ENCODE peak calls at places on chromosomes 5 and 9, in seven cellular contexts. K is fibroblast of pulmonary artery, N is astrocyte of the spinal cord, W is HCT116, X is astrocyte of the cerebellum, R is fibroblast of villous mesenchyme, Y is AG04449. V is an unnamed sample.

GRCh38 chr9:133489253-133490190 is 10.6 kb upstream of the SLC2A6 start:
- DNase-seq in K (no peak), N (no peak), W (no peak), X (peak), R (no peak), Y (no peak), V (no peak)

GRCh38 chr9:112308576-112308975 is 24.8 kb downstream of the PTBP3 start:
- DNase-seq in K (no peak), N (no peak), W (no peak), X (no peak), R (no peak), Y (no peak), V (no peak)

GRCh38 chr5:17415282-17415681 is 82.7 kb upstream of the TAF11L2 start:
- DNase-seq in K (no peak), N (no peak), W (no peak), X (no peak), R (no peak), Y (no peak), V (no peak)

GRCh38 chr5:177096162-177097015 is 9.7 kb downstream of the FGFR4 start:
- DNase-seq in K (no peak), N (no peak), W (no peak), X (no peak), R (no peak), Y (no peak), V (no peak)

GRCh38 chr9:138024131-138024530 is 146.5 kb downstream of the CACNA1B start:
- DNase-seq in K (no peak), N (no peak), W (no peak), X (no peak), R (no peak), Y (no peak), V (no peak)

GRCh38 chr9:71984388-71985069 is 73.1 kb downstream of the C9orf85 start:
- DNase-seq in K (peak), N (peak), W (no peak), X (no peak), R (peak), Y (peak), V (peak)

GRCh38 chr9:71521132-71521531 is 247.2 kb downstream of the CEMIP2 start:
- DNase-seq in K (no peak), N (no peak), W (no peak), X (no peak), R (no peak), Y (no peak), V (no peak)

GRCh38 chr5:125298711-125299379 is 552.4 kb upstream of the ZNF608 start:
- DNase-seq in K (no peak), N (no peak), W (no peak), X (no peak), R (peak), Y (no peak), V (no peak)

GRCh38 chr5:104298518-104298917 is 735.9 kb upstream of the NUDT12 start:
- DNase-seq in K (no peak), N (no peak), W (no peak), X (no peak), R (no peak), Y (no peak), V (no peak)

GRCh38 chr5:81779935-81780266 is 29.0 kb upstream of the SSBP2 start:
- DNase-seq in K (no peak), N (no peak), W (no peak), X (no peak), R (no peak), Y (no peak), V (no peak)

GRCh38 chr9:114174876-114175771 is 19.8 kb downstream of the COL27A1 start:
- DNase-seq in K (peak), N (peak), W (no peak), X (no peak), R (peak), Y (no peak), V (no peak)

GRCh38 chr9:93286252-93287188 is 102.6 kb downstream of the WNK2 start:
- DNase-seq in K (no peak), N (no peak), W (no peak), X (no peak), R (no peak), Y (no peak), V (no peak)

DNA sequence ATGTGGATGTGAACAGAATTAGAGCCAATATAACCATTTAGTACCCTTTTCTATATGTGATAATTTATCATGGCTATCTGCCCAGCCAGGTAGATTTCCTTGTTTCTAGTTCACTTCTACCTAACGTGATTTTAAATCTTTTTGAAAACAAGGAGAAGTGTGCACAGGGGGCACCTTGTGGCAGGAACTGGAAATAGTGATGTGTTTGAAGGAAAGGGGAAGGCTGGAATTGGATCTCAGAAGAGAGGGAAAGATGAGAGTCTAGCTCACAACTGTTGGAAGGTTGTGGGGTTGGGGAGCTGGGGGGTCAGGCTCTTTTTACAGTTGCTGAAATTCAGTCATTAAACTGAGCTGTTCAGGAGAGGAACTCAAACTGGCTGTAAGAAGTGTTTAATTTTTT is 219.5 kb downstream of the KCTD16 start:
- DNase-seq in K (peak), N (peak), W (no peak), X (no peak), R (no peak), Y (no peak), V (no peak)
- TF ChIP-seq CTCF in K (peak), N (peak), W (peak), X (peak), R (peak), Y (peak), V (no peak)

GRCh38 chr9:136442330-136442729 is 2.7 kb upstream of the INPP5E start:
- DNase-seq in K (no peak), N (no peak), W (no peak), X (no peak), R (no peak), Y (no peak), V (no peak)
- H3K4me3 ChIP-seq in K (no peak), N (no peak), W (no peak), X (no peak), R (no peak), Y (no peak), V (no peak)

DNA sequence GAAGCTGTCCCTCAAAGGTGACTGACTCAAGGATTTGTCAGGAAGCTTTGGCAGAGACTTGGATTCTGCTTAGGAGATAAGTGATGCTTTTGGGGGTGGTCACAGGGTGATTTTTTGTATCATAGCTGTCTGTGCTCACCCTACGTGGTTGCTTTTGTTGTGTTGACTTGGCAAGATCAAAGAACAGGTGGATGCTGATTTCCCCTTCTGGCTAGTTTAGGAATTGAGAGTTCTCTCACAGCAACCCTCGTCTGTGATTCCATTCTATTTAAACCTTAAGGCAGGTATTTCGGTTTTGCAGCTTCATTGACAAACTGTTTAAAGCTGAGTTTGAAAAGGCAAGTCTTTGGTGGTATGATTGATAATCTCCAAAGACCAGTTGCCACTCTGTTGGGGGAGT is 27.2 kb downstream of the ARHGAP26 start:
- DNase-seq in K (no peak), N (no peak), W (no peak), X (no peak), R (no peak), Y (no peak), V (no peak)
- TF ChIP-seq CTCF in K (no peak), N (no peak), W (no peak), X (no peak), R (no peak), Y (no peak), V (no peak)

DNA sequence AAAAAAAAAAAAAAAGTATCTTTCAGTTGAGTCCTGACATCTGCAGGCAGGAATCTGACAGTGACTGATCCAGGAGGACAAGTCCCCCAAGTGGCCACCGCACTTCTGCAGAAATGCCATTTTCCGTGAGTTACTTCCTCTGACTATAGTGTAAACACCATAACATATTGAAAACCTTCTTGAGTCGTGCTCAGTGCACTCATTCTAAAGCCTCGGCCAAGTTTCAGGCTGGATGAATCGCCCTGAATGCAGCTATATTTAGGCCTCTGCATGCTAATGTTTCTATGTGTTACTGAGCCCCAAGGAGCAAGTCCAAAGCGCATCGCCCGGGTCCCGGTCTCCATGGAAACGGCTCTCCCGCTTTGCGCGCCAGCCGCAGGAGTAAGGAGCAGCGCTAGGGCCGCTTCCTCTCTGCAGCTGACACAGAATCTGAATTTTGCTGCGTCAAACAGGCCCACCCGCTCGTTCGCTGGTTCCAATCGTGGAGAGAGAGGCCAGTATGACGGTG is 335.4 kb downstream of the MSX2 start:
- DNase-seq in K (no peak), N (peak), W (peak), X (peak), R (no peak), Y (no peak), V (no peak)
- H3K4me3 ChIP-seq in K (no peak), N (peak), W (no peak), X (peak), R (no peak), Y (no peak), V (no peak)

GRCh38 chr5:60699549-60700346 is at the start of gene DEPDC1B:
- DNase-seq in K (peak), N (peak), W (peak), X (peak), R (peak), Y (peak), V (peak)
- TF ChIP-seq CTCF in K (peak), N (peak), W (peak), X (peak), R (peak), Y (peak), V (peak)

GRCh38 chr9:125749287-125749935 is 2.2 kb downstream of the PBX3 start:
- DNase-seq in K (no peak), N (peak), W (no peak), X (no peak), R (no peak), Y (no peak), V (no peak)

GRCh38 chr9:125749951-125750655 is 2.9 kb downstream of the PBX3 start:
- DNase-seq in K (no peak), N (peak), W (no peak), X (peak), R (peak), Y (no peak), V (no peak)

GRCh38 chr9:125752070-125752628 is 5.0 kb downstream of the PBX3 start:
- DNase-seq in K (no peak), N (peak), W (no peak), X (no peak), R (no peak), Y (no peak), V (no peak)

GRCh38 chr9:125748511-125749099 is 1.4 kb downstream of the PBX3 start:
- DNase-seq in K (no peak), N (peak), W (no peak), X (no peak), R (no peak), Y (no peak), V (no peak)

DNA sequence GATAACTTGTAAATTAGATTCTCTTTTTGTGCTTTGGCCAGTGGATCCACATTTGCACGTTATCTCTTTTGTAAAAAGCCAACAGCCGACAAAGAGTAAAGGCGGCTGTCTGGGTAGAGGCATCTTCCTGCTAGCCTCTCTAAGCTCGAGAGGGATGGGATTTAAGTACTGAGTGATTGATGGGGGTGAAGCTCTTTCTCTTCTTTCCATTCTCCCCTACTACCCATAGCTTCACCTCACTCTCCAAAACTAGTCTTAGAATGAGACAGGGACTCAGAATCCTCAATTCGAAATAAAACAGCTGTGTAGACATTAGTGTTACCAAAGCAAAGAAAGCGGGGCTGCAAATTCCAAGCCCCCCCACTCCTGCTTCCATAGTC is 3.5 kb downstream of the PBX3 start:
- DNase-seq in K (no peak), N (no peak), W (no peak), X (no peak), R (no peak), Y (no peak), V (no peak)
- H3K4me3 ChIP-seq in K (peak), N (peak), W (no peak), X (peak), R (peak), Y (no peak), V (peak)

DNA sequence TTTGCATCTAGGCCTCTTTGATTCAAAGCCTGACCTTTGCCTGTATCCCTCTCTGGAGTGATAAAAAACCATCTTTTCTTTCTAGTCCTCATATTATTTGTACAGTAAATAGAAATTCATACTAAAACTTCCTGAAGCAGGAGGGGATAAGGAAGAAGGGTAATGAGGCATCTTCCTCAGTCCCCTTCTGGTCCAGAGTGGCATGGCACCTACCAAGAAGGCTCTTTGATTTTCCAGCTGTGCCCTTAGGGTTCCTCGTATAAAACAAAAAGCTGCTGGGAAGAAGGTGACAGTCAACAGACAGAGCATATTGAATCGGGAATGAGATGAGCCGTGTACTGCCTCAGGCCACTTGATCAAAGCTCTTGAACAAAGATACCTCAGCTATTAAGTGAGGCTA is 71.9 kb upstream of the SPDL1 start:
- DNase-seq in K (no peak), N (no peak), W (no peak), X (no peak), R (no peak), Y (no peak), V (no peak)
- TF ChIP-seq CTCF in K (peak), N (no peak), W (no peak), X (no peak), R (no peak), Y (no peak), V (no peak)

DNA sequence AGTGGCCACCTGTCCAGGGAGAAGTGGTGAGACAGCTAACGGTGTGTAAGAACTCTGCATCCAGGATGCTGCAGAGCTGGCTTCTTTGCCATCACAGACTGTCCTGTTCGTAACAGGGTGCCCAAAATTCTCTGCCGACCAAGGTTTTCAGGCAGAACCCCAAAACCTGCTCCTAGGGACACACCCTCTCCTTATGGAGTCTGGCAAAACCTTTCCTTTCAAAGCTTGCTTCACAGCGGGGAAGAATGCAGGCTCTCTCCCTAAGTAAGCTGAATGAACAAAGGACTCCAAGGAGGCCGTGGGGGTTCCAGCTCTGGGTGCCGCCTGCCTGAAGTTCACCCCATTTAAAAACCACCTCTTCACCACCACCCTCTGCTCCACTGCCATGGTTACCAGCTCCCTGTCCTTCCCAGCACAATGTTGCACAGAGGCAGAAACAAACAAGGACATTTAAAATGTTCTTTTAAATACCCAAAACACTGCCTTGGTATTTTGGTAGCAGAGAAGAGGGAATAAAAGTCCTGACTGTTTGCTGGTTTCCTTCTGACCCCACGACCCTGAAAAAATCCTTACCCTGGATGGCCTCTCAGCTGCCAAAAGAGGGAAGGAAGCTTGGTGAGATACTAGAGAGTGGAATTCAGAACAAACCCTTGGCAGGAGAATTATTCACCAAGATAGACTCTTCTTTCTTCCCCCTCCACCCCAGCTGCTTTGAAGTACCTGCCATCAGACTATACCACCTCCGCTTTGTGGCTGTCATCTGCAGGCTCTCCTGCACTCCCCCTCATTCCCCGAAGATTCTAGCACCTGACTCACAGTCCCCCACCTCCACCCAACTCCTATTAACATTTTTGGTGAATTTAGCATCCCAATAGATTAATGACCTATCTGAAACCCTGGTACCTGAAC is 7.1 kb upstream of the KLF9 start:
- DNase-seq in K (peak), N (peak), W (no peak), X (no peak), R (peak), Y (no peak), V (no peak)
- H3K4me3 ChIP-seq in K (peak), N (peak), W (peak), X (peak), R (peak), Y (no peak), V (peak)

GRCh38 chr9:136088481-136088938 is 6.6 kb downstream of the NACC2 start:
- DNase-seq in K (no peak), N (no peak), W (no peak), X (no peak), R (no peak), Y (no peak), V (no peak)

GRCh38 chr9:136090060-136090735 is 4.9 kb downstream of the NACC2 start:
- DNase-seq in K (no peak), N (no peak), W (no peak), X (no peak), R (no peak), Y (no peak), V (no peak)

GRCh38 chr9:136088939-136089696 is 6.0 kb downstream of the NACC2 start:
- DNase-seq in K (no peak), N (no peak), W (no peak), X (no peak), R (peak), Y (no peak), V (no peak)

GRCh38 chr9:136090768-136091581 is 4.1 kb downstream of the NACC2 start:
- DNase-seq in K (no peak), N (peak), W (no peak), X (no peak), R (peak), Y (no peak), V (no peak)

GRCh38 chr9:136089697-136090045 is 5.4 kb downstream of the NACC2 start:
- DNase-seq in K (peak), N (peak), W (no peak), X (peak), R (peak), Y (no peak), V (no peak)
- TF ChIP-seq CTCF in K (peak), N (peak), W (no peak), X (peak), R (peak), Y (no peak), V (peak)

V was measured in HFF-Myc.